ENCODE peak calls at places on chromosomes 1 and 21, in five cellular contexts. H is mesenchymal stem cell, C is neuronal stem cell, G is mesendoderm, X is IMR-90. D is an unnamed sample.

GRCh38 chr1:63323866-63324778 is 1.8 kb downstream of the FOXD3 start:
- DNase-seq in X (no peak), H (no peak), C (peak), G (no peak), D (peak)

GRCh38 chr1:26529655-26530539 is at the start of gene RPS6KA1:
- DNase-seq in X (peak), H (peak), G (peak), C (peak), D (peak)

GRCh38 chr1:171740987-171741871 is 636 bp downstream of the VAMP4 start:
- DNase-seq in G (peak), X (peak), C (peak), H (peak), D (no peak)

GRCh38 chr1:238136265-238136664 is 245.5 kb upstream of the ZP4 start:
- DNase-seq in H (no peak), G (no peak), C (no peak), X (no peak), D (no peak)

GRCh38 chr1:119279441-119280415 is 88.9 kb upstream of the HAO2 start:
- DNase-seq in G (peak), C (no peak), H (no peak), X (peak), D (no peak)

GRCh38 chr1:216750031-216750627 is 26.9 kb upstream of the ESRRG start:
- DNase-seq in G (peak), C (peak), X (peak), H (peak), D (peak)

GRCh38 chr1:202067188-202067977 is 55.3 kb upstream of the GPR37L1 start:
- DNase-seq in X (no peak), G (peak), C (no peak), H (no peak), D (no peak)

GRCh38 chr1:12640958-12641272 is 3.0 kb upstream of the AADACL4 start:
- DNase-seq in H (no peak), G (no peak), X (no peak), C (no peak), D (no peak)

GRCh38 chr1:162069334-162070093 is at the start of gene NOS1AP:
- DNase-seq in X (no peak), G (peak), H (peak), C (peak), D (no peak)

GRCh38 chr1:12047120-12047876 is 15.8 kb upstream of the TNFRSF8 start:
- DNase-seq in C (no peak), X (peak), H (no peak), G (no peak), D (no peak)

GRCh38 chr21:42474043-42474831 is 21.8 kb downstream of the RSPH1 start:
- DNase-seq in C (no peak), H (peak), G (peak), X (no peak), D (no peak)

GRCh38 chr1:214136336-214136735 is 144.6 kb upstream of the SMYD2 start:
- DNase-seq in G (no peak), C (no peak), X (no peak), H (no peak), D (no peak)

GRCh38 chr1:116737855-116738318 is 16.3 kb upstream of the CD2 start:
- DNase-seq in G (no peak), X (no peak), H (no peak), C (no peak), D (no peak)

GRCh38 chr1:47587891-47588582 is 150.2 kb downstream of the FOXD2 start:
- DNase-seq in H (peak), C (no peak), X (no peak), G (peak), D (no peak)

GRCh38 chr1:38817958-38818705 is 41.4 kb downstream of the RRAGC start:
- DNase-seq in H (peak), X (no peak), G (peak), C (peak), D (no peak)

GRCh38 chr21:41706678-41707077 is 60.2 kb downstream of the RIPK4 start:
- DNase-seq in C (no peak), X (peak), G (peak), H (no peak), D (no peak)

GRCh38 chr21:15063821-15064575 is 802 bp downstream of the NRIP1 start:
- DNase-seq in C (no peak), G (peak), H (peak), X (no peak), D (no peak)

GRCh38 chr1:192939440-192939839 is 119.7 kb downstream of the UCHL5 start:
- DNase-seq in G (no peak), C (no peak), H (no peak), X (no peak), D (no peak)

GRCh38 chr1:61142726-61143500 is 60.6 kb downstream of the NFIA start:
- DNase-seq in C (no peak), H (no peak), X (no peak), G (no peak), D (no peak)

GRCh38 chr1:221437924-221438323 is 304.0 kb downstream of the DUSP10 start:
- DNase-seq in H (peak), C (no peak), X (peak), G (peak), D (no peak)

GRCh38 chr1:201530741-201531521 is 8.0 kb upstream of the NAV1 start:
- DNase-seq in C (peak), G (peak), H (peak), X (peak), D (peak)

GRCh38 chr21:26495283-26495849 is 77.7 kb downstream of the CYYR1 start:
- DNase-seq in C (no peak), X (no peak), G (no peak), H (no peak), D (no peak)
- H2AK5ac ChIP-seq in C (no peak), X (no peak), G (no peak), H (no peak), D (no peak)

DNA sequence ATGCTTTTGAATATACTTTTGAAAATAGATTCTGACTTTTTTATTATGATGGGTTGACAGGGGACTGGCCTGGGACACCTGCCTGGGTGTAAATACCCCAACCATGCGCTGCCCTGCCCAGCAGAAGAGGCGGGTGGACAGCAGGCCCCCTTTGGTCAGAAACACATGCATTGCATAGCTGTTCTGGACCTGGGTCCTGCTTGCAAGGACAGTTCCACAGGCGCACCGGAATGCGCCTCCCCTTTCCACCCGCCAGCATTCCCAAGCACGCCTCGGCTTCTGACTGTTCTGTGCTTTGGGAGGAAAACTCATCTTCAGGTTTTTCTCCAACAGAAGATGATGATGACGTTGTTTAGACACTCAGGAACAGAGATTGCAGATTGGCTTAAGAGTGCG is 435 bp upstream of the ZNF678 start:
- DNase-seq in G (no peak), H (no peak), X (no peak), C (no peak), D (no peak)
- H2AK5ac ChIP-seq in G (no peak), H (no peak), X (no peak), C (peak), D (no peak)

DNA sequence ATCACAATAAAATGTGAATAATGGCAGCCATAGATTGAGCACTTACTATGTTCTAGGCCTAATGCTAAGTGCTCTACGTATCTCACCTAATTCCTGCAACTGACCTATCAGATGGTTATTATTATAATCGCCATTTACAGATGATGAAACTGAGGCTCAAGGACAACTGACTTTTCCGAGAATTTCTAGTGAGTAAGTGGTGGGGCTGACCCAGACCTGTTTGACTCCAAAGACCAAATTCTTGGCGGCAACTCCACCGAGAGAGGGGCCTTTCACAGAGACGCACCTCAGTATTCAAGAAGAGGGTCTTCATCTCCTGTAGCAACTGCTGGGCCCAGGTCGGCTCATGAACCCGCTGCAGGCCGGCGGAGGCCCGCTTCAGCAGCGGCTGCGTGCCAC is 573 bp downstream of the TMEM234 start:
- DNase-seq in C (no peak), H (peak), G (no peak), X (no peak), D (no peak)
- H2AK5ac ChIP-seq in C (no peak), H (no peak), G (no peak), X (peak), D (no peak)

GRCh38 chr1:230066466-230067404 is at the start of gene GALNT2:
- DNase-seq in X (peak), H (peak), G (peak), C (peak), D (peak)
- H2AK5ac ChIP-seq in X (peak), H (no peak), G (no peak), C (peak), D (no peak)

GRCh38 chr1:84876353-84876752 is 16.7 kb downstream of the LPAR3 start:
- DNase-seq in H (no peak), C (no peak), X (no peak), G (no peak), D (no peak)

GRCh38 chr1:84883286-84883685 is 9.7 kb downstream of the LPAR3 start:
- DNase-seq in G (no peak), X (peak), C (no peak), H (peak), D (no peak)

DNA sequence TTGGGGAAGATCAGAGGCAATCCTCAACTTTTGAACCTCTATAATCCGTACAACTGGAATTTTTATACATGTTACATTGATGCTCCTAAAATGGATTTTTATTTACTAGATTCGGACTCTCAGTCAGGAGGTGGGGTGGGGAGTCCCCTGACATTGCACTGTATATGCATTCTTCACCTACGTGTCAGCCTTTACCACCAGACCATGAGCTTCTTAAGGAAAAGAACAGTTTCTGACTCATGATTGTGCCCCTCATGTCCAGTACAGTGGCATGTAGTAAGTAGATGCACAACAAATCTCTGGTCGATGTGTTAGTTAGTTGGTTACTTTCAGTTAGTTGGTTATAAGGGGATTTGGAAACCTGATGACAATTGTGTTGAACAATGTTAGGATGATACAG is 15.4 kb downstream of the LPAR3 start:
- DNase-seq in G (no peak), H (peak), C (no peak), X (peak), D (no peak)
- H2AK5ac ChIP-seq in G (no peak), H (no peak), C (no peak), X (peak), D (no peak)

DNA sequence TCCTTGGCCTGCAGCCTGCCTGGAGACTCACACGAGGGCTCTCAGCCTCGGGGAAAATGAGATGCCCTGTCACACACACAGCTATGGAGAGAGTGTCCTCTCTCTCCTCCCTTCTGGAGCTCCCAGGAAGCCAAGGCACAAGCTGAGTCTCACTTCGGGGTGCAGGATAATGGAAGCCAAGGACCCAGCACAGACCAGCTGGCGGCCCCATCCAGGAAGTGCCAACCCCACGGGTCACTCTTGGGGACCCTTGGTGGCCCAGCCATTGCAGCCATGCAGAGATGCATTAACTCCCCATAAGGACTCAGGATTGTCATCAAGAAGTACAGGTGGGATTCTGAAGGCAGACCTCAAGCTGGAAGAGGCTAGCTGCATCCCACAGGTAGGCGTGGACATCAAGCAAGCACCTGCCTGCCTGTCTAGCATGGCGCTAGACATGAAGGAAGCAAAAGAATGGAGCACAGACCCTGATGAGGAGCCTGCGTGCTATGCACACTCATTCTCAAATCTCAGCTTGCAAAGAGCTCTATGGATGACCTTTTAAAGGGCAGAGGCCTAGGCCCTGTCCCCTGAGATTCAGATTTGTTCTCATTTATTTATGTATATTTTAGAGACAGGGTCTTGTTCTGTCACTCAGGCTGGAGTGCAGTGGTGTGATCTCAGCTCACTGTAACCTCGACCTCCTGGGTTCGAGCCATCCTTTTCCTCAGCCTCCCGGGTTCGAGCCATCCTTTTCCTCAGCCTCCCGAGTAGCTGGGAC is 49.9 kb downstream of the IRF2BP2 start:
- DNase-seq in X (no peak), G (no peak), H (no peak), C (no peak), D (no peak)
- H2AK5ac ChIP-seq in X (no peak), G (no peak), H (no peak), C (peak), D (no peak)

GRCh38 chr1:31653761-31654160 is 9.1 kb upstream of the PEF1 start:
- DNase-seq in H (no peak), X (no peak), C (no peak), G (no peak), D (no peak)
- H2AK5ac ChIP-seq in H (no peak), X (no peak), C (no peak), G (no peak), D (no peak)